ENCODE peak calls at places on chromosomes 5 and 9, in four cellular contexts. C is SK-N-SH, I is mesendoderm, N is HCT116. S is an unnamed sample. For H3K4me1, the result is how much of the 10 kb centered on the place peaks cover.

GRCh38 chr5:54520940-54521339 is 3.4 kb downstream of the SNX18 start:
- DNase-seq in I (no peak), C (no peak), N (no peak), S (no peak)

GRCh38 chr5:65483474-65484346 is 2.0 kb upstream of the ADAMTS6 start:
- DNase-seq in C (peak), I (peak), N (peak), S (peak)

GRCh38 chr5:153043876-153044275 is 446.6 kb upstream of the GRIA1 start:
- DNase-seq in N (no peak), I (no peak), C (no peak), S (no peak)

GRCh38 chr5:58929726-58930125 is 346.9 kb downstream of the RAB3C start:
- DNase-seq in C (no peak), I (no peak), N (no peak), S (no peak)

GRCh38 chr9:33273972-33274328 is 9.1 kb downstream of the CHMP5 start:
- DNase-seq in C (no peak), I (no peak), N (no peak), S (no peak)

GRCh38 chr5:64792474-64792873 is 23.7 kb downstream of the CWC27 start:
- DNase-seq in C (no peak), N (no peak), I (no peak), S (no peak)

GRCh38 chr9:96663506-96664120 is 8.5 kb upstream of the PRXL2C start:
- DNase-seq in I (no peak), C (no peak), N (no peak), S (no peak)

GRCh38 chr5:177495243-177496060 is 2.0 kb downstream of the PDLIM7 start:
- DNase-seq in I (peak), C (peak), N (no peak), S (peak)

GRCh38 chr9:22817181-22817580 is 370.6 kb downstream of the DMRTA1 start:
- DNase-seq in I (peak), C (no peak), N (no peak), S (no peak)

GRCh38 chr9:117377046-117377445 is 37.8 kb downstream of the ASTN2 start:
- DNase-seq in C (peak), I (peak), N (no peak), S (peak)

GRCh38 chr9:95139121-95139520 is 178.4 kb downstream of the FANCC start:
- DNase-seq in C (no peak), N (no peak), I (no peak), S (no peak)

GRCh38 chr9:128162215-128163026 is 2.4 kb downstream of the BBLN start:
- DNase-seq in N (no peak), C (no peak), I (no peak), S (no peak)

GRCh38 chr5:132250547-132250946 is 6.9 kb upstream of the PDLIM4 start:
- DNase-seq in C (no peak), I (no peak), N (no peak), S (peak)

GRCh38 chr9:13444272-13444608 is 164.7 kb upstream of the MPDZ start:
- DNase-seq in C (no peak), N (no peak), I (no peak), S (no peak)

GRCh38 chr9:73042155-73042554 is 89.3 kb upstream of the ALDH1A1 start:
- DNase-seq in C (no peak), N (no peak), I (peak), S (no peak)

GRCh38 chr9:5951686-5952211 is 61.1 kb downstream of the MLANA start:
- DNase-seq in N (no peak), C (no peak), I (no peak), S (no peak)

GRCh38 chr9:99824378-99825157 is 2.9 kb downstream of the NR4A3 start:
- DNase-seq in I (peak), C (peak), N (no peak), S (peak)

GRCh38 chr9:34403554-34404380 is 27.1 kb upstream of the MYORG start:
- DNase-seq in I (peak), C (peak), N (peak), S (peak)

GRCh38 chr5:61290815-61291214 is 41.2 kb upstream of the ZSWIM6 start:
- DNase-seq in I (no peak), C (no peak), N (no peak), S (no peak)

DNA sequence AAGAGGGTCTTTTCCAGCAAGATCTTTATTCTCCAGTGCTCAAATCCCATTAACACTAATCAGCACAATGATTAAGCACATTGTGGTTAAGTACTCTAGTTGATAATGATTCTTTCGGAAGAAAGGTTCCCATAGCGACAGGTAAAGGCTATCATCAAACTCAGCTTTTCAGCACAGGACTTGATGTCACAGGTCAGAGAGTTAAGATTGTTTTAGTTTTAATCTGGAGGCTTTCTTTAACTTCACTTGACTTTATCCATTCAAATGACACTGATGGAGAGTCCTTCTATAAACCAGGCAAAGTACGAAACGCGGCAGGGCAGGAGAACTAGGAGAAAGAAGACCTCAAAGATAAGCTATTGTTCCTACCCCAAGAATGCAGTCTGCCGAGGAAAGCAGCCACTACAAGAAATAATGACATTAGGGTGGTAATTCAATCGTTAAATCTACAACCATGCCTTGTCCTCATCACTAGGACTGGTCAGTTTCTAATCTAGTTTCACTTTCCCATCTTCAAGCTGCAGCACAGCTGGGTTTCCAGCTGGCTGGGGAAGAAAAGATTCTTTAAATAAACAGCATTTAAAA is 4.6 kb downstream of the NRG2 start:
- DNase-seq in C (peak), N (no peak), I (peak), S (peak)
- H3K4me2 ChIP-seq in C (peak), N (peak), I (no peak), S (peak)

GRCh38 chr5:157543825-157544622 is 31.6 kb downstream of the ADAM19 start:
- DNase-seq in I (no peak), C (no peak), N (no peak), S (no peak)

GRCh38 chr5:157546456-157547100 is 29.0 kb downstream of the ADAM19 start:
- DNase-seq in N (no peak), C (no peak), I (peak), S (no peak)

GRCh38 chr5:157542282-157542966 is 33.2 kb downstream of the ADAM19 start:
- DNase-seq in N (no peak), I (no peak), C (no peak), S (no peak)

GRCh38 chr5:157545911-157546310 is 29.7 kb downstream of the ADAM19 start:
- DNase-seq in N (no peak), C (no peak), I (no peak), S (no peak)

DNA sequence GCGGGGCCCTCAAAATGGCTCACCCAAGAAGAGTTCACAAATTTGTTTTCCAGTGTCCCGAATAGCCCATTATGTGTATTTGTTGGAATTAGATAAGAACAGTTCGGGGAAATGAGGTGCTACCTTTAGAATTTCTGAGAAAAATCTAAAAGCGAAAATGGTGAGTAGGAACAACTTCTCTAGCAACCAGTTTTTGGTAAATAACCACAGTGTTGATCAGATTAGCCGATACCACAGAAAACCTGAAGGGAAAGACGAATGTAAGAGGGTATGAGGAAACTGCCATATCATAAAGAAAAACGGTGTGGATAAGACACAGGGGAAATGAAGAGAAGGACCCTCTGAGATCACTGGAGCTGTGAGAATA is 31.0 kb downstream of the ADAM19 start:
- DNase-seq in I (no peak), N (no peak), C (no peak), S (no peak)
- H3K4me1 ChIP-seq in I (half or more), N (under half), C (half or more), S (under half)

GRCh38 chr5:73550016-73550415 is 15.4 kb downstream of the ANKRA2 start:
- DNase-seq in C (no peak), I (no peak), N (no peak), S (no peak)

GRCh38 chr5:73552642-73553041 is 12.8 kb downstream of the ANKRA2 start:
- DNase-seq in C (no peak), I (no peak), N (no peak), S (no peak)
- H3K4me2 ChIP-seq in C (no peak), I (no peak), N (no peak), S (no peak)

GRCh38 chr9:125434986-125435775 is 173.6 kb downstream of the GAPVD1 start:
- DNase-seq in N (no peak), C (no peak), I (no peak), S (no peak)
- H3K4me1 ChIP-seq in N (under half), C (under half), I (under half), S (under half)

GRCh38 chr9:19192213-19193028 is 38.1 kb upstream of the DENND4C start:
- DNase-seq in N (no peak), C (no peak), I (no peak), S (no peak)

GRCh38 chr9:19198406-19198805 is 32.1 kb upstream of the DENND4C start:
- DNase-seq in I (no peak), N (no peak), C (no peak), S (no peak)

DNA sequence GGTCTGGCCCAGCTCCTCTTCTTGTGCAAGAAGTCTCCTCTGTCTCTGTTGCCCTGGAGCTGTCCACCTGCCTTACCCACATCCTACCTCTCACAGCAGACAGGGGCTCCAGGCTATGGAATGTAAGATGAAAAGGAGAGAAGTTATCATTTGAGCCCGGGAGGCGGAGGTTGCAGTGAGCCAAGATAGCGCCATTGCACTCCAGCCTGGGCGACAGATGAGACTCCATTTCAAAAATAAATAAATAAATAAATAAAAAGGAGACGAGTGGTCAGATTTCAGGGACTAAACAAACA is 37.5 kb upstream of the DENND4C start:
- DNase-seq in C (no peak), N (no peak), I (no peak), S (no peak)
- H3K4me2 ChIP-seq in C (no peak), N (no peak), I (no peak), S (no peak)

DNA sequence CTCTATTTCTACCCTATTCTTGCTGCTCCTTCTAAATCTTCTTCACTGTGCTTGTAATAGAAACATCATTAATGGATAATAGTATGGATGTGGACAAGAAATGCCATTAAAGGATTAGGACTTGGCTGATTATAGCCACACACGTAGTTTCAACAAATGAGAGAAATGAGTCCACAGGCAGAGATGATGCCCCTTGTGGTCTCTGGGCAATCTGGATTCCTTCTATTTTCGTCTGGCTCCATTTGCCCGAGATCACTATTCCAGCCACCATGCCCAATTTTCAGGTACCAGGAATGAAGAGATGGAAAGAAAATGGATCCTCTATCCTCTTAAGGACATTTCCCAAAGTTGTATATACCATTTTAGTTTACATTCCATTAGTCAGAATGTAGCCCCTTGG is 13.2 kb downstream of the VLDLR start:
- DNase-seq in I (no peak), N (no peak), C (no peak), S (no peak)
- H3K4me1 ChIP-seq in I (under half), N (under half), C (under half), S (under half)

DNA sequence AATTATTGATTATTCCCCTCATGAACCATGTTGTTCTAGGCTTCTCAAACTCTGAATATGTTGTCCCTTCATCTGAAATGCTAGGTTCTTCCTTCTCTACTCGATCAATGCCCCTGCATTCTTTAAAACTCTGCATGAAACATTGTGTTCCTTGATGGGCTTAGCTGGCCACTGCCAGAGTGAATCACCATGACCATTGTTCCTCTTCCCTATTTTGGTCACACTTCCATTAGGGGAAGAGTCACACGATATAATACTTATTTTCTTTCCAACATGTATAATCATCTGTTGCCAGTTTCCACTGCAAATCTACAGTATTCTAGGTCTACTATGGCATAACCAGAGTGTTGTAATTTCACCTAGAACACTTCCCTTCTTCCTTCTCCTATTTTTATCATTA is 247.9 kb downstream of the TRPM3 start:
- DNase-seq in N (no peak), I (no peak), C (no peak), S (no peak)
- H3K4me2 ChIP-seq in N (no peak), I (no peak), C (no peak), S (no peak)

GRCh38 chr5:173498871-173499470 is 117.5 kb downstream of the BOD1 start:
- DNase-seq in N (no peak), I (peak), C (no peak), S (peak)

GRCh38 chr5:173496883-173497255 is 119.6 kb downstream of the BOD1 start:
- DNase-seq in I (no peak), N (no peak), C (no peak), S (no peak)

GRCh38 chr5:173499471-173500212 is 116.8 kb downstream of the BOD1 start:
- DNase-seq in N (no peak), C (no peak), I (no peak), S (no peak)

GRCh38 chr5:173497685-173498084 is 118.8 kb downstream of the BOD1 start:
- DNase-seq in C (no peak), I (no peak), N (no peak), S (no peak)

DNA sequence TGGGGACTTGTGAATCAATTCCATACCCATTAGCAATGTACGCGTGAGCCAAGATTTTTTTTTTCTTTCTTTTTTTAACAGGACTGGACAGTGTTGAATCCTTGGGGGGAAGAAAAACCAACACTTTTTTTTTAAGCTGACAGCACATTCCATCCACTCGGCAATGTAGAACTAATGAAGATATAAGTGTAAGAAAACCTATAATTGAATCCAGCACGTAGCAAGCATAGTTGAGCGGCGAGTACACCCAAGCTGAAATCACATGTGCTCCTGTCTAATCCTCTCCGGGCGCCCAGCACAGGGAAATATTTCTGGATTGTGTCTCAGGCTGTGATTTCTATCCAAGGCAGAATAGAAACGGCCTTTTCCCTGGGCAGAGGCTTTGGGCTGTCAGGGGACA is 118.2 kb downstream of the BOD1 start:
- DNase-seq in I (no peak), C (no peak), N (no peak), S (no peak)
- H3K4me1 ChIP-seq in I (under half), C (under half), N (under half), S (under half)

DNA sequence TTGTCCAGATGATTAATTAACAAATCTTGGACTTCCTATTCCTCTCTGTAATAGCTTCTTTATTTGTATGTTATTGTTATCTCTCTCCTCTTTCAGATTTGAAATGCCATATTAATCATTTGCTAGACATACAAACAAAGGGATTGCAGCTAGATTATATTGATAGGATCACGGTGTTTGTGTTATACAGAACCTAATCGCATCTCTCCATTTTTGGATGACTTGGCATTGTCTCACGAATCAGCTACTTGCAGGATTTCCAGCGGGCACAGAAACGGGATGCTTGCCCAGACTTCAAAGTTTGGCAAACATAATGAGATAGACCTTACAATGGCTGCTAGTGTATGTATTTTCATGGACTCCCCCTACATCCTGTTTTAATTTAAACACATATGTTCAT is 368.1 kb downstream of the TLE4 start:
- DNase-seq in C (peak), I (no peak), N (no peak), S (no peak)
- H3K4me2 ChIP-seq in C (no peak), I (no peak), N (no peak), S (no peak)

GRCh38 chr5:17255471-17256016 is 38.1 kb downstream of the BASP1 start:
- DNase-seq in I (no peak), C (no peak), N (no peak), S (no peak)
- H3K4me1 ChIP-seq in I (under half), C (under half), N (under half), S (under half)